ENCODE peak calls at places on chromosomes 3 and 15, in nine cellular contexts. O is A673, S is endodermal cell, E is body of pancreas, I is neuronal stem cell, F is A549, W is cardiac muscle cell, R is RWPE2, A is esophagus squamous epithelium. H is an unnamed sample.

GRCh38 chr3:132650153-132650552 is 9.5 kb downstream of the ACAD11 start:
- DNase-seq in A (no peak), I (no peak), R (no peak), W (no peak), O (no peak), E (no peak), S (no peak), F (no peak), H (no peak)

GRCh38 chr3:132135628-132136333 is 101.0 kb upstream of the CPNE4 start:
- DNase-seq in I (peak; percentile 14), R (peak; percentile 84), E (no peak), S (peak; percentile 80), W (peak; percentile 79), O (peak; percentile 10), A (no peak), F (peak; percentile 69), H (no peak)

GRCh38 chr3:98243843-98244242 is 20.2 kb upstream of the OR5H6 start:
- DNase-seq in S (no peak), A (no peak), W (no peak), I (no peak), O (no peak), E (no peak), R (no peak), F (no peak), H (no peak)

GRCh38 chr3:142174559-142174958 is 25.2 kb upstream of the TFDP2 start:
- DNase-seq in W (no peak), I (no peak), O (no peak), A (no peak), F (no peak), S (no peak), E (no peak), R (no peak), H (no peak)

GRCh38 chr15:92400980-92401787 is 7.5 kb downstream of the ST8SIA2 start:
- DNase-seq in O (no peak), S (no peak), E (no peak), W (no peak), R (no peak), I (no peak), F (no peak), A (no peak), H (peak; percentile 68)

GRCh38 chr15:57133127-57133968 is 214.9 kb downstream of the TCF12 start:
- DNase-seq in I (peak; percentile 79), E (peak; percentile 64), F (no peak), R (no peak), S (no peak), W (no peak), O (no peak), A (no peak), H (no peak)

GRCh38 chr3:150312018-150312657 is 96.0 kb upstream of the TSC22D2 start:
- DNase-seq in F (no peak), I (no peak), W (no peak), S (no peak), O (no peak), A (no peak), E (no peak), R (no peak), H (no peak)

GRCh38 chr15:89772933-89773583 is 3.1 kb upstream of the MESP2 start:
- DNase-seq in W (no peak), R (no peak), A (no peak), O (no peak), S (no peak), E (no peak), I (no peak), F (peak; percentile 79), H (no peak)

GRCh38 chr15:41655716-41656115 is 4.5 kb upstream of the MGA start:
- DNase-seq in A (no peak), I (no peak), O (no peak), S (no peak), E (no peak), W (no peak), F (no peak), R (no peak), H (no peak)

GRCh38 chr3:126936853-126937395 is 46.0 kb upstream of the PLXNA1 start:
- DNase-seq in W (peak; percentile 25), S (no peak), E (no peak), O (no peak), I (no peak), F (no peak), A (no peak), R (peak; percentile 5), H (no peak)

GRCh38 chr3:197354195-197355059 is 56.0 kb upstream of the DLG1 start:
- DNase-seq in O (peak; percentile 40), I (no peak), S (no peak), E (no peak), A (no peak), F (no peak), R (no peak), W (peak; percentile 63), H (peak; percentile 72)

GRCh38 chr3:12509466-12509865 is 25.2 kb downstream of the TSEN2 start:
- DNase-seq in W (no peak), O (no peak), F (no peak), R (no peak), S (no peak), A (no peak), I (no peak), E (no peak), H (no peak)

GRCh38 chr3:72953325-72953956 is 43.2 kb upstream of the PPP4R2 start:
- DNase-seq in I (no peak), W (peak; percentile 78), E (no peak), S (peak; percentile 74), R (no peak), F (no peak), A (no peak), O (no peak), H (no peak)

GRCh38 chr15:78841891-78842290 is 30.6 kb upstream of the ADAMTS7 start:
- DNase-seq in S (no peak), F (no peak), R (peak; percentile 54), I (no peak), E (no peak), O (no peak), A (no peak), W (no peak), H (no peak)

GRCh38 chr3:191030491-191030890 is 168.0 kb upstream of the GMNC start:
- DNase-seq in A (no peak), E (no peak), S (no peak), R (no peak), O (no peak), F (no peak), I (no peak), W (no peak), H (no peak)

DNA sequence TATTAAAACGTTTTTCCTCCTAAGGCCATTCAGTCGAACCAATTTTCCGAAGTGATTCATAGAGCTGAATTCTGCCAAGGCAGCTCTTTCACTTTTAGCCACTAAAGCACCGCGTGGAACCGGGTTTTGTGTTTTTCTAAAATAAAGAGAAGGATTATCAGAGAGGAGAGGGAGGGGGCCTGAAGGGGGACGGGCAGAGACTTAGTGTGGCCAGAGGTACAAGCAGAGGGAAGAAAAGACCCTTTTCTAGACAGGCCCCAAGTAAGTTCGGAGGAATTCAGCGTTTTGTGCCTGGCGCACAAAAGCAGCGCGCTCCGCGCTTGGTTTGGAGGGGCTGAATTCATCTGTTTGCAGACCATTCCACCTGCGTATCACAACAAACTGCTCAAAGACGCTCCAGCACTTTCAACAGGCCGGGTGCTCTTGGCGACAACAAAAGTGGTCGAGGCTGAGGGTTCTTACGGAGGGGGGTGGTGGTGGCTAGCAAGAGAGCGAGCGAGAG is 1.1 kb upstream of the FEZF2 start:
- DNase-seq in E (no peak), I (peak; percentile 85), W (no peak), F (no peak), R (no peak), A (no peak), O (no peak), S (peak; percentile 67), H (no peak)
- H3K4me3 ChIP-seq in E (no peak overlapping the region), I (no peak overlapping the region), W (no peak overlapping the region), F (no peak overlapping the region), R (no peak overlapping the region), A (peak overlapping the region; percentile 50), O (no peak overlapping the region), S (no peak overlapping the region), H (peak overlapping the region; percentile 47)

DNA sequence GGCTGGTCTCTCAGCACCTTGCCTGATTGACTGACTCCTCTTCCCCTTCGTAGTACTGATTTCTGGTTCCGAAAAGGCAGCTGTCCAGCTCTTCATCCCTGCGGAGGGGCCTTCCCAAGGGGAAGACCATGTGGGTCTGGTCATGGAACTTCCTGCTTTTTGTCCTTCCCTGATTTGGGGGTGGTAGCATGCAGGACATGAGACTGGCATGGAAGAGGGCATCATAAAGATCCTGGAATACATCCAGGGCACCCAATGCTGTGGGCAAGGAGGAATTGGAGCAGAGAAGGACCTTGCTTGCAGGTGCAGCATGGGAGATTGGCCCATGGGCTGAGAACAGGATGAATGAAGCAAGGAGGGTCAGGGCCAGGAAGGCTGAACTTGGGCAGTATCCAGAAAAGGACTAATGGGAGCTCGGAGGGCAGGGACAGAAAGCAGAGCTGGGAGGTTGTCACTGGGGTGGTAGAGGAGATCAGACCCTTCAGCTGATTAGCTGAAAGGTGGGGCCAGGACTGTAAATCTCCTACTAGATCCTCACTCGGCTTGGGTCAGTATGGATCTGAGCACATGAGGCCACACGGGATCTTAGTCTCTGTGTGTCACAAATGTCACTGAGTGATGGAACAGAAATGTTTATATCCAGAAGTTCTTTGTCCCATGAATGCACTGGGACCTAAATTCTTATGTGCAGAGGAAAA is 59.5 kb downstream of the AMOTL2 start:
- DNase-seq in F (no peak), S (peak; percentile 55), E (no peak), O (no peak), W (no peak), A (no peak), I (no peak), R (no peak), H (peak; percentile 55)
- H3K4me1 ChIP-seq in F (peaks cover 79% of the 10 kb centered on the region), S (peaks cover 10% of the 10 kb centered on the region), E (peaks cover 50% of the 10 kb centered on the region), O (peaks cover 8% of the 10 kb centered on the region), W (no peaks in the 10 kb centered on the region), A (peaks cover 34% of the 10 kb centered on the region), I (peaks cover 25% of the 10 kb centered on the region), R (peaks cover 37% of the 10 kb centered on the region), H (peaks cover 45% of the 10 kb centered on the region)

DNA sequence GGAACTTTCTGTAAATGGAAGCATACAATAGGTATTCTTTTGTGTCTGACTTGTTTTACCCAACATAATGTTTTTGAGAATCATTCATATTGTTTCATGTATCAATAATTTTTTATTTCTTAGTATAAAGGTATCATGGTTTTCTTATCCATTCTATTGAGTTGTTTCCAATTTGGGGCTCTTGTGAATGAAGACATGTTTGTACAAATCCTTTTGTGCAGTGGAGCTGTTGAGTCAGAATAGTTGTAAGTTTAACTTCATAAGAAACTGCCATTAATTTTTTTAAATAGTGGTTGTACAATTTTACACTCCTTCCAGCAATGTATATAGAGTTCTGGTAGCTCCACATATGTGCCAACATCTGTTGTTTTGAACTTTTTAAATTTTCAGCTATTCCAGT is 59.2 kb upstream of the THSD4 start:
- DNase-seq in S (no peak), A (no peak), O (no peak), R (no peak), I (no peak), E (no peak), W (no peak), F (no peak), H (no peak)
- H3K27ac ChIP-seq in S (no peak overlapping the region), A (no peak overlapping the region), O (no peak overlapping the region), R (peak overlapping the region; percentile 99), I (no peak overlapping the region), E (no peak overlapping the region), W (no peak overlapping the region), F (peak overlapping the region; percentile 68), H (no peak overlapping the region)

DNA sequence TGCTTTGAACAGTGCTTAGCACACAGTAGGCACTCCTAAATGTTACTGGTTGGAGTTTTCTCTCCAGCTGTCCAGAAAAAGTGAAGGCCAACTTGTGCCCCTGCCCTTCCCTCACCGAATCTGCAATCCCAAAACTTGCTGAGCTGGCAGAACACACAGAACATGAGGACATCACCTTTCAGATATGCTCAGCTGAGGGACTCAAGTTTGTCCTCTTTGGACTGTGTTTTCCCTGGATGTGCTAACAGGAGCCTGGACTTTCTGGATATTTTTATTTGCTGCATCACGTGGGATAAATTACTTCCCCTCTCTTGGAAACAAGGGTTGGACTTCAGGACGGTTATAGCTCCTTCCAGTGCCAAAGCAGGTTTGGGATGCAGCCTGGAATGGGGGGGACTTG is 59.5 kb upstream of the SMAD6 start:
- DNase-seq in E (no peak), A (no peak), W (no peak), I (no peak), O (no peak), R (no peak), S (no peak), F (no peak), H (no peak)
- H3K4me3 ChIP-seq in E (no peak overlapping the region), A (no peak overlapping the region), W (no peak overlapping the region), I (no peak overlapping the region), O (no peak overlapping the region), R (no peak overlapping the region), S (no peak overlapping the region), F (no peak overlapping the region), H (no peak overlapping the region)

H was measured in gastrocnemius medialis.